ENCODE peak calls at places on chromosomes 3 and 15, in seven cellular contexts. C is dorsolateral prefrontal cortex, K is GM23338, E is tibial nerve, P is tibial artery, R is right lobe of liver, F is brain microvascular endothelial cell. Q is an unnamed sample.

GRCh38 chr3:71051259-71051595 is 532.3 kb downstream of the FOXP1 start:
- DNase-seq in C (no peak), K (no peak), E (no peak), P (no peak), R (no peak), F (no peak), Q (no peak)

GRCh38 chr15:93942140-93942808 is 289.1 kb upstream of the MCTP2 start:
- DNase-seq in C (no peak), K (no peak), E (no peak), P (no peak), R (no peak), F (no peak), Q (no peak)

GRCh38 chr3:44883999-44884431 is 9.6 kb downstream of the TGM4 start:
- DNase-seq in C (no peak), K (no peak), E (no peak), P (no peak), R (no peak), F (peak; percentile 94), Q (peak; percentile 77)

GRCh38 chr3:10546887-10547286 is 41.5 kb upstream of the ATP2B2 start:
- DNase-seq in C (peak; percentile 22), K (no peak), E (no peak), P (no peak), R (peak; percentile 21), F (no peak), Q (no peak)

GRCh38 chr3:79367066-79367465 is 400.7 kb downstream of the ROBO1 start:
- DNase-seq in C (no peak), K (no peak), E (no peak), P (no peak), R (no peak), F (peak; percentile 79), Q (peak; percentile 10)

GRCh38 chr3:73423133-73423532 is 201.6 kb downstream of the PDZRN3 start:
- DNase-seq in C (no peak), K (no peak), E (no peak), P (no peak), R (no peak), F (no peak), Q (no peak)

GRCh38 chr15:29970402-29970695 is 112.4 kb upstream of the GOLGA8J start:
- DNase-seq in C (no peak), K (no peak), E (no peak), P (no peak), R (peak; percentile 47), F (peak; percentile 23), Q (no peak)

GRCh38 chr3:42189746-42190145 is 76.2 kb downstream of the CCK start:
- DNase-seq in C (no peak), K (no peak), E (no peak), P (no peak), R (peak; percentile 74), F (no peak), Q (no peak)

GRCh38 chr3:24259901-24260512 is 234.6 kb downstream of the THRB start:
- DNase-seq in C (no peak), K (no peak), E (no peak), P (peak; percentile 53), R (no peak), F (peak; percentile 77), Q (no peak)

GRCh38 chr3:52636673-52637072 is 49.0 kb downstream of the PBRM1 start:
- DNase-seq in C (no peak), K (peak; percentile 2), E (no peak), P (no peak), R (no peak), F (no peak), Q (no peak)

GRCh38 chr3:142272200-142272891 is 47.0 kb upstream of the GK5 start:
- DNase-seq in C (peak; percentile 36), K (no peak), E (no peak), P (no peak), R (no peak), F (no peak), Q (no peak)

GRCh38 chr3:63910873-63911272 is 1.3 kb downstream of the SCAANT1 start:
- DNase-seq in C (no peak), K (no peak), E (no peak), P (no peak), R (no peak), F (no peak), Q (no peak)

GRCh38 chr3:188052229-188052965 is 101.6 kb upstream of the LPP start:
- DNase-seq in C (peak; percentile 99), K (peak; percentile 76), E (peak; percentile 82), P (peak; percentile 93), R (no peak), F (peak; percentile 39), Q (no peak)

GRCh38 chr3:62035664-62036063 is 337.7 kb downstream of the FEZF2 start:
- DNase-seq in C (no peak), K (no peak), E (no peak), P (no peak), R (no peak), F (no peak), Q (no peak)

GRCh38 chr15:68526784-68527183 is 52.0 kb upstream of the CORO2B start:
- DNase-seq in C (no peak), K (no peak), E (no peak), P (no peak), R (no peak), F (no peak), Q (no peak)

GRCh38 chr3:66885326-66886000 is 112.6 kb upstream of the KBTBD8 start:
- DNase-seq in C (no peak), K (peak; percentile 52), E (no peak), P (no peak), R (no peak), F (peak; percentile 90), Q (no peak)

GRCh38 chr3:185402561-185402960 is 39.6 kb downstream of the MAP3K13 start:
- DNase-seq in C (no peak), K (no peak), E (no peak), P (no peak), R (no peak), F (no peak), Q (peak; percentile 10)

GRCh38 chr3:10047876-10048275 is 21.6 kb downstream of the FANCD2 start:
- DNase-seq in C (no peak), K (no peak), E (no peak), P (no peak), R (no peak), F (no peak), Q (no peak)

GRCh38 chr15:81343371-81343770 is 19.4 kb upstream of the STARD5 start:
- DNase-seq in C (no peak), K (no peak), E (no peak), P (no peak), R (no peak), F (no peak), Q (no peak)

GRCh38 chr3:134978658-134979057 is 183.6 kb downstream of the EPHB1 start:
- DNase-seq in C (no peak), K (no peak), E (no peak), P (no peak), R (no peak), F (no peak), Q (no peak)
- TF ChIP-seq CTCF in C (no peak), K (no peak), E (no peak), P (no peak), R (no peak), F (no peak), Q (no peak)

DNA sequence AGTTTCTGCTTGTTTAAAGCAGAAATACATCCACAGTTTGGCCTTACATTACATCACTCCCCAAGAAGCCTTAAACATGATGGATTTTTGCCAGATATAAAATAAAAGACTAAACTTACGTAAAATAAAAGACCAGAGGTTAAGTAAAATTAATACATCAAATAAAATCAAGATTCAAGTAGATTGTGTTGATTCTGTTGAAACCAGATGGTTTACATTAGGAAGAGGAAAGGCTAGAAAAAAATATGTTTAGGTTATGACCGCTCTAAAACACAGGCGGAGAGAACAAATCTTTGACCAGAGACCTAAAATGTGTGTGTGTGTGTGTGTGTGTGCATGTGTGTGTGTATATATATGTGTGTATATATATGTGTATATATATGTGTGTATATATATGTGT is 104.1 kb downstream of the DUT start:
- DNase-seq in C (no peak), K (no peak), E (no peak), P (no peak), R (no peak), F (no peak), Q (no peak)
- H3K4me3 ChIP-seq in C (no peak overlapping the region), K (no peak overlapping the region), E (no peak overlapping the region), P (no peak overlapping the region), R (no peak overlapping the region), F (no peak overlapping the region), Q (no peak overlapping the region)

GRCh38 chr3:43406637-43407023 is 120.3 kb downstream of the SNRK start:
- DNase-seq in C (no peak), K (no peak), E (no peak), P (no peak), R (no peak), F (no peak), Q (no peak)
- H3K27ac ChIP-seq in C (peak overlapping the region; percentile 7), K (no peak overlapping the region), E (no peak overlapping the region), P (peak overlapping the region; percentile 65), R (no peak overlapping the region), F (peak overlapping the region; percentile 90), Q (no peak overlapping the region)

GRCh38 chr3:18847583-18848197 is 300.6 kb upstream of the KCNH8 start:
- DNase-seq in C (no peak), K (peak; percentile 60), E (no peak), P (no peak), R (no peak), F (no peak), Q (no peak)
- TF ChIP-seq CTCF in C (no peak), K (peak; percentile 66), E (peak; percentile 14), P (no peak), R (peak; percentile 28), F (peak; percentile 10), Q (no peak)

GRCh38 chr15:34721802-34722795 is 32.7 kb downstream of the GJD2 start:
- DNase-seq in C (peak; percentile 62), K (peak; percentile 79), E (peak; percentile 7), P (peak; percentile 67), R (peak; percentile 85), F (peak; percentile 7), Q (peak; percentile 3)
- H3K4me3 ChIP-seq in C (peak overlapping the region; percentile 66), K (peak overlapping the region; percentile 47), E (peak overlapping the region; percentile 1), P (peak overlapping the region; percentile 44), R (no peak overlapping the region), F (peak overlapping the region; percentile 42), Q (peak overlapping the region; percentile 21)

DNA sequence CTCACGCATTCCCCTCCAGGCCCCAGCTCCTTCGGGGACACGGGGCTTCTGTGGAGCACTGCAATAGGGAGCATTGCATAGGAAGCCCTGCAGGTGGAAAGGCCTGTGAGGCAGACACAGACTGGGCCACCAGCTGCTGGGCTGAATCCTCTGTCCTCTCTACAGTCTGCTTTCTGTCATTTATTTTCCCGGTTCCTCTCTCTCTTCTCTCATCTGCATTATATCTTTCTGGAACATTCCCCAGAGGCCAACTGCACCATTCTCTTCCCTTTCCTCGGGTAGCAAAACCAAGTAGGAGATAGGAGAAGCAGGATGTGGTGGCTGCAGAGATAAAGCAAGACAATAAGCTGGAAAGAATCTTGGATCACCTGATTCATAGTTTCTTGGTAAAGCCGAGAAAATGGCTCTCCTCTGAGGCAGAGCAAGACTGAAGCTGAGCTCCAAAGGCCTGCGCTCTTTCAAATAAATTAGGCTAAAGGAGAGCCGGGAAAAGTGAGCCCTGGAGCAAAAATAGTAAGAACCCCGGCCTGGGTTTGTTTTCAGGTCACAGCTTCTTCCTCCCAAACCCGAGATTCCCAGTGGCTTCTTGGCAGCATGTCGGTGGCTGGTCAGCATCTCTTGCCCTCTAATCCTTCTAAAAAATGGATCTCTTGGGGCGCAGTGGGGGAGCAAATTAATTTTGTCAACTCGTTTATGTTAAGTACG is 5.3 kb downstream of the TM4SF4 start:
- DNase-seq in C (no peak), K (peak; percentile 9), E (no peak), P (no peak), R (no peak), F (peak; percentile 67), Q (no peak)
- H3K27ac ChIP-seq in C (no peak overlapping the region), K (no peak overlapping the region), E (peak overlapping the region; percentile 83), P (peak overlapping the region; percentile 73), R (peak overlapping the region; percentile 98), F (peak overlapping the region; percentile 45), Q (no peak overlapping the region)

Q was measured in AG04450.